ENCODE peak calls at places on chromosomes 13 and 19, in eight cellular contexts. G is stimulated activated naive B cell treated with anti-CD40 and anti-IgM and Interleukin-4, amounts not matched to agents 10 μg/mL and 1 μg/mL and 100 μg/mL, for 72 hours; B is GM03348; W is posterior cingulate gyrus; L is COR-L47; K is CD8-positive, alpha-beta memory T cell; R is astrocyte of the spinal cord; V is KG1. A is an unnamed sample.

GRCh38 chr13:29676535-29676934 is 81.0 kb upstream of the SLC7A1 start:
- DNase-seq in V (no peak), R (peak; percentile 9), W (no peak), K (no peak), G (no peak), L (no peak), B (peak; percentile 48), A (no peak)

GRCh38 chr19:42466521-42467436 is 24.0 kb upstream of the CXCL17 start:
- DNase-seq in W (no peak), R (peak; percentile 13), L (no peak), V (peak; percentile 18), B (peak; percentile 27), K (no peak), G (no peak), A (no peak)

GRCh38 chr19:40411125-40411842 is 1.9 kb downstream of the PRX start:
- DNase-seq in G (no peak), W (no peak), B (no peak), L (no peak), R (no peak), V (no peak), K (no peak), A (no peak)

GRCh38 chr19:18951721-18952281 is 10.8 kb upstream of the HOMER3 start:
- DNase-seq in K (no peak), G (no peak), R (no peak), B (peak; percentile 32), L (no peak), W (no peak), V (no peak), A (no peak)

GRCh38 chr19:38195237-38195636 is 28.8 kb downstream of the DPF1 start:
- DNase-seq in L (no peak), R (no peak), V (no peak), B (no peak), G (no peak), K (no peak), W (no peak), A (no peak)

GRCh38 chr13:67726979-67727378 is 496.8 kb upstream of the PCDH9 start:
- DNase-seq in V (no peak), R (no peak), G (no peak), L (no peak), B (no peak), K (no peak), W (no peak), A (no peak)

GRCh38 chr13:39037410-39037879 is 444 bp downstream of the PROSER1 start:
- DNase-seq in B (no peak), W (peak; percentile 21), R (no peak), K (no peak), V (no peak), G (peak; percentile 6), L (peak; percentile 65), A (peak; percentile 77)

GRCh38 chr13:77002590-77003190 is 10.8 kb downstream of the CLN5 start:
- DNase-seq in R (peak; percentile 49), K (no peak), G (no peak), V (no peak), L (no peak), B (peak; percentile 57), W (no peak), A (no peak)

GRCh38 chr13:107832521-107833095 is 382.7 kb downstream of the LIG4 start:
- DNase-seq in R (no peak), B (no peak), G (no peak), L (no peak), K (no peak), V (no peak), W (no peak), A (no peak)

GRCh38 chr19:43524922-43525835 is 1.8 kb downstream of the ETHE1 start:
- DNase-seq in V (peak; percentile 56), K (no peak), G (peak; percentile 35), R (peak; percentile 22), L (no peak), W (no peak), B (peak; percentile 73), A (no peak)

GRCh38 chr19:8028951-8029491 is 23.5 kb upstream of the CCL25 start:
- DNase-seq in L (no peak), B (peak; percentile 57), G (no peak), K (no peak), W (no peak), R (no peak), V (no peak), A (peak; percentile 33)

GRCh38 chr19:41334793-41335192 is 18.9 kb downstream of the TGFB1 start:
- DNase-seq in L (no peak), V (no peak), R (no peak), B (no peak), W (no peak), G (no peak), K (no peak), A (no peak)

GRCh38 chr19:13095934-13096890 is 6.4 kb downstream of the LYL1 start:
- DNase-seq in V (peak; percentile 21), B (no peak), L (no peak), G (peak; percentile 35), R (no peak), K (no peak), W (no peak), A (peak; percentile 49)

GRCh38 chr19:408441-409005 is 424 bp downstream of the C2CD4C start:
- DNase-seq in V (no peak), L (peak; percentile 27), W (no peak), R (no peak), B (no peak), G (no peak), K (peak; percentile 44), A (no peak)

GRCh38 chr13:61664821-61665705 is 249.4 kb upstream of the PCDH20 start:
- DNase-seq in L (no peak), V (no peak), B (no peak), R (peak; percentile 65), K (no peak), G (no peak), W (no peak), A (no peak)

GRCh38 chr13:25846227-25846984 is 205.4 kb downstream of the SHISA2 start:
- DNase-seq in G (no peak), W (no peak), B (no peak), R (no peak), K (no peak), V (no peak), L (no peak), A (no peak)

GRCh38 chr19:4732680-4733114 is 9.1 kb upstream of the DPP9 start:
- DNase-seq in G (no peak), B (peak; percentile 83), R (peak; percentile 35), W (peak; percentile 45), L (peak; percentile 68), K (peak; percentile 72), V (peak; percentile 6), A (peak; percentile 30)

GRCh38 chr13:98406971-98407370 is 169.9 kb downstream of the STK24 start:
- DNase-seq in W (no peak), K (no peak), R (no peak), V (no peak), L (no peak), G (no peak), B (no peak), A (no peak)

GRCh38 chr19:1556639-1557070 is 11.5 kb downstream of the MEX3D start:
- DNase-seq in W (no peak), V (no peak), B (no peak), L (no peak), G (no peak), R (no peak), K (no peak), A (no peak)

GRCh38 chr19:2423913-2424685 is 3.3 kb downstream of the TIMM13 start:
- DNase-seq in W (no peak), L (no peak), G (no peak), R (no peak), B (no peak), K (no peak), V (no peak), A (no peak)

GRCh38 chr19:3114018-3114726 is 20.0 kb downstream of the GNA11 start:
- DNase-seq in K (no peak), G (no peak), R (no peak), W (no peak), V (no peak), B (no peak), L (no peak), A (no peak)

GRCh38 chr19:30648321-30648720 is 276.1 kb downstream of the ZNF536 start:
- DNase-seq in R (no peak), K (no peak), W (no peak), L (no peak), G (no peak), V (no peak), B (peak; percentile 53), A (no peak)

GRCh38 chr13:90545070-90545840 is 802.2 kb upstream of the MIR17HG start:
- DNase-seq in K (no peak), R (no peak), V (no peak), W (no peak), B (no peak), G (no peak), L (no peak), A (no peak)

GRCh38 chr19:10166046-10166445 is 28.7 kb downstream of the DNMT1 start:
- DNase-seq in G (no peak), K (no peak), L (no peak), V (no peak), R (no peak), W (no peak), B (no peak), A (no peak)

GRCh38 chr13:102555914-102556553 is 40.8 kb upstream of the TPP2 start:
- DNase-seq in B (peak; percentile 32), K (no peak), W (no peak), G (no peak), V (peak; percentile 53), R (peak; percentile 51), L (peak; percentile 57), A (no peak)

GRCh38 chr19:33444993-33445751 is 71.7 kb downstream of the CEBPG start:
- DNase-seq in R (no peak), L (no peak), W (no peak), V (no peak), B (no peak), G (no peak), K (no peak), A (no peak)

GRCh38 chr19:55676384-55676783 is 1.4 kb downstream of the EPN1 start:
- DNase-seq in W (no peak), G (no peak), B (no peak), V (no peak), K (no peak), R (no peak), L (no peak), A (no peak)

GRCh38 chr13:31361673-31362072 is 161.9 kb downstream of the B3GLCT start:
- DNase-seq in G (no peak), R (no peak), W (no peak), L (no peak), B (no peak), V (no peak), K (no peak), A (no peak)

GRCh38 chr13:93455881-93456280 is 229.3 kb downstream of the GPC6 start:
- DNase-seq in R (no peak), L (no peak), V (peak; percentile 9), W (no peak), B (no peak), G (no peak), K (no peak), A (no peak)

GRCh38 chr19:40811478-40812341 is 12.7 kb downstream of the EGLN2 start:
- DNase-seq in G (no peak), R (no peak), L (no peak), B (no peak), K (peak; percentile 61), W (no peak), V (no peak), A (no peak)

GRCh38 chr19:57903298-57904174 is 12.9 kb downstream of the ZNF417 start:
- DNase-seq in W (no peak), R (peak; percentile 26), K (no peak), V (peak; percentile 31), B (peak; percentile 70), L (peak; percentile 5), G (no peak), A (no peak)

GRCh38 chr19:3575260-3575741 is 2.6 kb downstream of the HMG20B start:
- DNase-seq in W (no peak), B (no peak), R (peak; percentile 41), V (no peak), K (no peak), G (no peak), L (peak; percentile 10), A (no peak)

GRCh38 chr13:95713651-95714050 is 36.7 kb downstream of the DNAJC3 start:
- DNase-seq in V (no peak), K (no peak), L (no peak), G (no peak), B (no peak), W (no peak), R (no peak), A (no peak)